ENCODE peak calls at places on chromosomes 6 and 20, in four cellular contexts. T, Z, H and N are unnamed samples.

GRCh38 chr20:62902926-62903615 is 23.2 kb downstream of the DIDO1 start:
- DNase-seq in H (no peak), Z (no peak), T (no peak), N (peak; percentile 54)

GRCh38 chr20:62595491-62595890 is 46.8 kb upstream of the SLCO4A1 start:
- DNase-seq in T (no peak), Z (no peak), H (peak; percentile 68), N (peak; percentile 27)

GRCh38 chr6:147136057-147136456 is 68.2 kb upstream of the STXBP5 start:
- DNase-seq in H (no peak), Z (no peak), T (no peak), N (no peak)

GRCh38 chr20:58312836-58313235 is 3.3 kb downstream of the RAB22A start:
- DNase-seq in T (no peak), H (no peak), Z (no peak), N (no peak)

GRCh38 chr20:51628533-51629398 is 86.2 kb upstream of the NFATC2 start:
- DNase-seq in H (no peak), Z (no peak), T (no peak), N (peak; percentile 68)

GRCh38 chr6:129645371-129646139 is 64.4 kb downstream of the ARHGAP18 start:
- DNase-seq in H (no peak), T (no peak), Z (no peak), N (peak; percentile 50)

GRCh38 chr6:63635165-63635562 is 438 bp upstream of the PHF3 start:
- DNase-seq in Z (no peak), T (no peak), H (no peak), N (no peak)

GRCh38 chr20:19889011-19889953 is 127.9 kb upstream of the NAA20 start:
- DNase-seq in Z (no peak), H (peak; percentile 40), T (no peak), N (peak; percentile 89)

GRCh38 chr6:156948807-156949206 is 171.6 kb downstream of the ARID1B start:
- DNase-seq in T (no peak), H (no peak), Z (no peak), N (peak; percentile 89)

GRCh38 chr6:87897581-87898147 is 150.0 kb upstream of the SPACA1 start:
- DNase-seq in T (no peak), Z (no peak), H (no peak), N (no peak)

GRCh38 chr6:18269253-18269652 is 4.9 kb upstream of the DEK start:
- DNase-seq in H (no peak), Z (no peak), T (no peak), N (peak; percentile 47)

GRCh38 chr6:26043389-26044139 is 43.7 kb upstream of the HFE start:
- DNase-seq in Z (peak; percentile 86), H (no peak), T (peak; percentile 95), N (peak; percentile 99)

GRCh38 chr6:19719691-19720127 is 117.5 kb upstream of the ID4 start:
- DNase-seq in T (no peak), Z (no peak), H (no peak), N (peak; percentile 44)

GRCh38 chr6:139829557-139829956 is 455.1 kb upstream of the CITED2 start:
- DNase-seq in Z (no peak), H (no peak), T (no peak), N (no peak)

GRCh38 chr6:163935158-163935762 is 520.7 kb downstream of the QKI start:
- DNase-seq in Z (no peak), H (no peak), T (no peak), N (no peak)

GRCh38 chr6:47116616-47117015 is 74.5 kb upstream of the ADGRF1 start:
- DNase-seq in Z (no peak), T (no peak), H (no peak), N (no peak)

GRCh38 chr20:32327087-32327681 is 30.9 kb upstream of the ASXL1 start:
- DNase-seq in Z (no peak), H (no peak), T (no peak), N (peak; percentile 71)

GRCh38 chr6:92989656-92990055 is 429.7 kb downstream of the EPHA7 start:
- DNase-seq in Z (no peak), T (no peak), H (no peak), N (peak; percentile 4)

GRCh38 chr6:41046084-41046483 is 3.8 kb downstream of the TSPO2 start:
- DNase-seq in Z (no peak), H (no peak), T (no peak), N (no peak)

GRCh38 chr6:111817451-111818146 is 55.7 kb downstream of the FYN start:
- DNase-seq in H (peak; percentile 21), Z (no peak), T (no peak), N (no peak)

GRCh38 chr20:53872561-53873248 is 197.7 kb downstream of the BCAS1 start:
- DNase-seq in T (peak; percentile 72), Z (no peak), H (no peak), N (no peak)

GRCh38 chr6:98844244-98845161 is 10.1 kb downstream of the POU3F2 start:
- DNase-seq in T (no peak), H (no peak), Z (no peak), N (no peak)

GRCh38 chr20:50572922-50573777 is 63.0 kb downstream of the PTPN1 start:
- DNase-seq in H (peak; percentile 83), T (no peak), Z (no peak), N (peak; percentile 73)

GRCh38 chr20:23362392-23363256 is 642 bp downstream of the GZF1 start:
- DNase-seq in T (peak; percentile 49), H (peak; percentile 64), Z (no peak), N (peak; percentile 44)

GRCh38 chr6:163489584-163489983 is 75.1 kb downstream of the QKI start:
- DNase-seq in T (no peak), Z (no peak), H (no peak), N (no peak)

GRCh38 chr6:90293319-90293937 is 3.2 kb downstream of the BACH2 start:
- DNase-seq in H (no peak), T (no peak), Z (no peak), N (no peak)

GRCh38 chr6:80550271-80550670 is 443.8 kb downstream of the BCKDHB start:
- DNase-seq in H (no peak), Z (no peak), T (no peak), N (peak; percentile 56)

GRCh38 chr6:12288844-12289654 is 1.1 kb upstream of the EDN1 start:
- DNase-seq in T (peak; percentile 57), Z (peak; percentile 31), H (no peak), N (peak; percentile 71)

GRCh38 chr6:12288211-12288618 is 1.9 kb upstream of the EDN1 start:
- DNase-seq in T (no peak), H (peak; percentile 13), Z (no peak), N (no peak)

GRCh38 chr6:12283904-12284303 is 6.3 kb upstream of the EDN1 start:
- DNase-seq in H (no peak), Z (no peak), T (no peak), N (no peak)

GRCh38 chr6:12289655-12290489 is at the start of gene EDN1:
- DNase-seq in Z (peak; percentile 84), H (peak; percentile 69), T (peak; percentile 75), N (peak; percentile 79)

DNA sequence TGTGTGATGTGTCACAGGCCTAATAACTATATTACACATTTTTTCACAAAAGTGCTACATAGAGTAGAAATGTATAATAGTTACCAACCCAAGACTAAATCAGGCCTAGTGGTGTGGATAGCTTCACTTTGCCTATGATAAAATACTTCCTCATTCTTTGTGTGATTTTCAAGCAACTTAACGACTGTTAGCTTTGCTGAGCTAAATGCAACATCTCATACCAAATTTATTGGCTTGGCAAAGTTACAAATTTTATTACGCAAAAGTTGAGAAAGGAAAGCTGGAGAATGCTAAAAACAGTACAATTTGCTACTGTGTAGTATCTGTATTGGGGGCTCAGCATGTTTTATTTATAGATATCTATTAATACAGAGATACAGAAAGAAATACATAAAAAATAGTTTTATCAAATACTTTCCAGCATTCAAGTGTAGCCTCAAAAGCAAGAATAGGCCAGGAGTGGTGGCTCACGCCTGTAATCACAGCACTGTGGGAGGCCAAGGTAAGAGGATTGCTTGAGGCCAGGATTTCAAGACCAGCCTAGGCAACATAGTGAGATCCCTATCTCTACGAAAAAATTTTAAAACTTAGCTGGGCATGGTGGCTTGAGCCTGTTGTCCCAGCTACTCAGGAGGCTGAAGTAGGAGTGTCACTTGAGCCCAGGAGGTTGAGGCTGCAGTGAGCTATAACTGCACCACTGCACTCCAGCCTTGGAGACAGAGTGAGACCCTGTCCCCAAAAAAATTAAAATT is 3.6 kb upstream of the EDN1 start:
- DNase-seq in T (no peak), Z (no peak), H (no peak), N (peak; percentile 93)
- H3K4me3 ChIP-seq in T (no peak overlapping the region), Z (no peak overlapping the region), H (no peak overlapping the region), N (no peak overlapping the region)

DNA sequence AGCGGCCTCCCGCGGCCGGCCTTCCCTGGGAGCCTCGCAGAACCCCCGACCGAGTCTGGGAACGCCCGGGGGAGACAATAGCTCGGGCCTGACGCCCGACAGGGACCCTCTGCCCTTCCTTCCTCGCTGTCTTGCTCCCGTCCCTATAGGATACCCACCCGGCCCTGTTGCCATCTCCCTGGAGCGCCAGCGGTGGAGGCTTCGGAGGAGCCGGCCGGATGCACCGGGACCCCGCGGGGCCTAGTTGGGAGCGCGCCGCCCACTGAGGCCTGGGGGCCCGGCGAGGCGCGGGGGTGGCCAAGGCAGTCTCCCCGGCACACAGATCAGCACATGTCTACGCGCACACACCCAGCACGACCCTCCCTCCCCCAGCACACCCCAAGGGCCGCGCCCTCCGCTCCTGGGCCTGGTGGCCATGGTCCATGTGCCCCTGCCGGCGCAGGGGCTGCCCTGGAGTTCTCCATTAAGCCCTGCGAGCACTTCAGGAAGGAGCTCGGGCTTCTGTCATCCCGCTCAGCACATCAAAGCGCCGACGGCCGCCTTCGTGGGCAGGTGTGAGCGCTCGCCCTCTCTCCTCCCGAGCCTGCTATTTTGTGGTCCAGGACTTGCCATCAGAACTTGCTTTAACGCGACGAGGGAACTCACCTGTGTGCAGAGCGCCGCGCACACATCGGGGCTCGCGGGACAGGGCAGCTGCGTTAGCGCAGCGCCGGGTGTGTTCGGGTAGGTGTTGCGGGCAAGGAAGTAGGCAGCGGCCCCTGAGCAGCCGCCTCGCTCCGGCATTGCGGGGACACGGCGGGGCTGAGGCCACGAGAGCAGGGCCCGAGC is 3.7 kb downstream of the FOXF2 start:
- DNase-seq in T (no peak), H (no peak), Z (no peak), N (no peak)
- H3K4me3 ChIP-seq in T (no peak overlapping the region), H (peak overlapping the region; percentile 47), Z (no peak overlapping the region), N (peak overlapping the region; percentile 3)

GRCh38 chr6:70219943-70220613 is 82.8 kb downstream of the COL9A1 start:
- DNase-seq in T (no peak), H (no peak), Z (no peak), N (no peak)
- H3K4me3 ChIP-seq in T (no peak overlapping the region), H (no peak overlapping the region), Z (no peak overlapping the region), N (no peak overlapping the region)

GRCh38 chr20:38162878-38163875 is 1.9 kb downstream of the TGM2 start:
- DNase-seq in T (no peak), H (no peak), Z (no peak), N (peak; percentile 26)
- H3K4me3 ChIP-seq in T (no peak overlapping the region), H (peak overlapping the region; percentile 77), Z (no peak overlapping the region), N (peak overlapping the region; percentile 97)

GRCh38 chr6:7146079-7146828 is 38.5 kb downstream of the RREB1 start:
- DNase-seq in T (peak; percentile 37), Z (peak; percentile 59), H (peak; percentile 43), N (peak; percentile 55)
- H3K4me3 ChIP-seq in T (peak overlapping the region; percentile 43), Z (peak overlapping the region; percentile 38), H (peak overlapping the region; percentile 23), N (no peak overlapping the region)

GRCh38 chr20:9573598-9573997 is 59.2 kb downstream of the LAMP5 start:
- DNase-seq in H (no peak), Z (peak; percentile 4), T (no peak), N (no peak)
- H3K4me3 ChIP-seq in H (no peak overlapping the region), Z (no peak overlapping the region), T (no peak overlapping the region), N (no peak overlapping the region)